ENCODE peak calls at places on chromosomes 12 and 14, in five cellular contexts. One of them, this sample, is unnamed. For H3K4me1 and H3K9me3, the result is how much of the 10 kb centered on the place peaks cover.

GRCh38 chr12:56593909-56594621 is 36.1 kb downstream of the BAZ2A start:
- DNase-seq in HAP-1: peak
- DNase-seq in keratinocyte: peak
- DNase-seq in uterus: peak
- DNase-seq in astrocyte: peak
- DNase-seq in this sample: no peak

GRCh38 chr14:75439989-75440388 is 12.2 kb downstream of the JDP2 start:
- DNase-seq in astrocyte: no peak
- DNase-seq in uterus: no peak
- DNase-seq in HAP-1: no peak
- DNase-seq in keratinocyte: no peak
- DNase-seq in this sample: no peak

GRCh38 chr12:102433304-102433703 is 47.1 kb downstream of the IGF1 start:
- DNase-seq in uterus: no peak
- DNase-seq in keratinocyte: no peak
- DNase-seq in astrocyte: no peak
- DNase-seq in HAP-1: no peak
- DNase-seq in this sample: no peak

GRCh38 chr12:12095016-12095415 is 24.3 kb downstream of the BCL2L14 start:
- DNase-seq in HAP-1: no peak
- DNase-seq in uterus: no peak
- DNase-seq in keratinocyte: no peak
- DNase-seq in astrocyte: peak
- DNase-seq in this sample: no peak

GRCh38 chr12:31868980-31869379 is 90.2 kb upstream of the RESF1 start:
- DNase-seq in astrocyte: peak
- DNase-seq in uterus: peak
- DNase-seq in keratinocyte: peak
- DNase-seq in HAP-1: no peak
- DNase-seq in this sample: no peak

GRCh38 chr12:132689227-132689626 is 1.8 kb downstream of the PXMP2 start:
- DNase-seq in astrocyte: no peak
- DNase-seq in HAP-1: peak
- DNase-seq in keratinocyte: no peak
- DNase-seq in uterus: no peak
- DNase-seq in this sample: no peak

GRCh38 chr12:21851151-21851550 is 76.6 kb upstream of the KCNJ8 start:
- DNase-seq in HAP-1: no peak
- DNase-seq in astrocyte: no peak
- DNase-seq in uterus: no peak
- DNase-seq in keratinocyte: no peak
- DNase-seq in this sample: no peak

GRCh38 chr12:6915023-6915788 is 826 bp downstream of the ENO2 start:
- DNase-seq in HAP-1: peak
- DNase-seq in uterus: no peak
- DNase-seq in astrocyte: no peak
- DNase-seq in keratinocyte: no peak
- DNase-seq in this sample: no peak

GRCh38 chr14:32307881-32308582 is 21.1 kb upstream of the AKAP6 start:
- DNase-seq in astrocyte: no peak
- DNase-seq in uterus: no peak
- DNase-seq in HAP-1: peak
- DNase-seq in keratinocyte: peak
- DNase-seq in this sample: no peak

GRCh38 chr12:53187145-53187899 is 6.6 kb upstream of the CSAD start:
- DNase-seq in HAP-1: no peak
- DNase-seq in keratinocyte: no peak
- DNase-seq in astrocyte: no peak
- DNase-seq in uterus: no peak
- DNase-seq in this sample: no peak

GRCh38 chr12:54692353-54692752 is 44.2 kb upstream of the DCD start:
- DNase-seq in astrocyte: no peak
- DNase-seq in uterus: no peak
- DNase-seq in HAP-1: no peak
- DNase-seq in keratinocyte: no peak
- DNase-seq in this sample: no peak

GRCh38 chr12:56880416-56881035 is 53.7 kb downstream of the SDR9C7 start:
- DNase-seq in keratinocyte: no peak
- DNase-seq in HAP-1: no peak
- DNase-seq in astrocyte: no peak
- DNase-seq in uterus: no peak
- DNase-seq in this sample: no peak

GRCh38 chr12:83826112-83826511 is 1086.5 kb downstream of the SLC6A15 start:
- DNase-seq in astrocyte: no peak
- DNase-seq in keratinocyte: no peak
- DNase-seq in uterus: no peak
- DNase-seq in HAP-1: peak
- DNase-seq in this sample: no peak

GRCh38 chr12:89889051-89889450 is 180.4 kb upstream of the ATP2B1 start:
- DNase-seq in keratinocyte: no peak
- DNase-seq in HAP-1: no peak
- DNase-seq in astrocyte: peak
- DNase-seq in uterus: no peak
- DNase-seq in this sample: no peak

GRCh38 chr14:89915114-89915878 is 39.2 kb downstream of the EFCAB11 start:
- DNase-seq in keratinocyte: peak
- DNase-seq in astrocyte: peak
- DNase-seq in uterus: peak
- DNase-seq in HAP-1: peak
- DNase-seq in this sample: peak

GRCh38 chr12:48044396-48044795 is 40.1 kb upstream of the COL2A1 start:
- DNase-seq in HAP-1: no peak
- DNase-seq in keratinocyte: no peak
- DNase-seq in astrocyte: no peak
- DNase-seq in uterus: no peak
- DNase-seq in this sample: no peak
- H3K4me1 ChIP-seq in HAP-1: under half
- H3K4me1 ChIP-seq in keratinocyte: under half
- H3K4me1 ChIP-seq in astrocyte: under half
- H3K4me1 ChIP-seq in uterus: under half
- H3K4me1 ChIP-seq in this sample: under half

GRCh38 chr14:106665814-106666213 is 1139.4 kb downstream of the TMEM121 start:
- DNase-seq in keratinocyte: no peak
- DNase-seq in HAP-1: no peak
- DNase-seq in astrocyte: no peak
- DNase-seq in uterus: no peak
- DNase-seq in this sample: no peak
- H3K9me3 ChIP-seq in keratinocyte: under half
- H3K9me3 ChIP-seq in HAP-1: under half
- H3K9me3 ChIP-seq in astrocyte: under half
- H3K9me3 ChIP-seq in uterus: under half
- H3K9me3 ChIP-seq in this sample: under half

GRCh38 chr12:109555431-109556315 is 17.6 kb downstream of the MMAB start:
- DNase-seq in keratinocyte: no peak
- DNase-seq in HAP-1: no peak
- DNase-seq in uterus: no peak
- DNase-seq in astrocyte: no peak
- DNase-seq in this sample: no peak

GRCh38 chr12:109557809-109558208 is 15.5 kb downstream of the MMAB start:
- DNase-seq in astrocyte: no peak
- DNase-seq in HAP-1: no peak
- DNase-seq in uterus: no peak
- DNase-seq in keratinocyte: no peak
- DNase-seq in this sample: no peak

GRCh38 chr12:109558374-109559199 is 14.7 kb downstream of the MMAB start:
- DNase-seq in HAP-1: no peak
- DNase-seq in astrocyte: no peak
- DNase-seq in uterus: no peak
- DNase-seq in keratinocyte: no peak
- DNase-seq in this sample: no peak

GRCh38 chr12:109559200-109559505 is 14.2 kb downstream of the MMAB start:
- DNase-seq in keratinocyte: no peak
- DNase-seq in HAP-1: no peak
- DNase-seq in uterus: no peak
- DNase-seq in astrocyte: no peak
- DNase-seq in this sample: no peak

DNA sequence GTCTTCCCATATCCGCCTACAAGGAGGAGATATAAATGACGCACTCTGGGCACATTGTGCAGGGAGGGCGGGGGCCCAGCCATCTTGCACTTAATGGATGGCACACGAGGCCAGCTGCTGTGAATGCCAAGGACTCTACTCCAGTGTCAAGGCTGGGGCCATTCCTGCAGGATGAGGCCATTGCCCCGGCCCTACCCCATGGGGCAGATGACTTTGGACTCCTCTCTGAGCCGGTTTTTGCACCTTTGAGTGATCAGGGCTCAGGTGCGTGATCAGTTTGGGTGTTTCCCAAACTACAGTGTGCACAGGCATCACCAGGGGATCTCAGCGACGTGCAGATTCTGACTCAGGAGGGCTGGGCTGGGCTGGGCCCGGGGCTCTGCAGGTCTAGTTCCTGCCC is 16.1 kb downstream of the MMAB start:
- DNase-seq in keratinocyte: no peak
- DNase-seq in HAP-1: no peak
- DNase-seq in uterus: no peak
- DNase-seq in astrocyte: no peak
- DNase-seq in this sample: no peak
- H3K4me1 ChIP-seq in keratinocyte: under half
- H3K4me1 ChIP-seq in HAP-1: under half
- H3K4me1 ChIP-seq in uterus: under half
- H3K4me1 ChIP-seq in astrocyte: under half
- H3K4me1 ChIP-seq in this sample: under half

GRCh38 chr14:106879241-106879640 is 1352.9 kb downstream of the TMEM121 start:
- DNase-seq in HAP-1: peak
- DNase-seq in astrocyte: no peak
- DNase-seq in uterus: no peak
- DNase-seq in keratinocyte: no peak
- DNase-seq in this sample: no peak
- H3K9me3 ChIP-seq in HAP-1: under half
- H3K9me3 ChIP-seq in astrocyte: under half
- H3K9me3 ChIP-seq in uterus: under half
- H3K9me3 ChIP-seq in keratinocyte: under half
- H3K9me3 ChIP-seq in this sample: under half

GRCh38 chr14:102375126-102375525 is 12.4 kb downstream of the TECPR2 start:
- DNase-seq in uterus: no peak
- DNase-seq in HAP-1: no peak
- DNase-seq in astrocyte: no peak
- DNase-seq in keratinocyte: no peak
- DNase-seq in this sample: no peak
- H3K4me1 ChIP-seq in uterus: under half
- H3K4me1 ChIP-seq in HAP-1: under half
- H3K4me1 ChIP-seq in astrocyte: under half
- H3K4me1 ChIP-seq in keratinocyte: under half
- H3K4me1 ChIP-seq in this sample: under half